ENCODE peak calls at places on chromosomes 16 and 17, in six cellular contexts. A is A549, K is prostate gland, S is lower leg skin, X is transverse colon, M is GM12865. W is an unnamed sample.
A peak's percentile ranks its signal among the peaks of the same experiment; 100 is the strongest.

GRCh38 chr16:9092282-9092962 is 978 bp downstream of the HAPSTR1 start:
- DNase-seq in A (peak; percentile 18), S (peak; percentile 91), M (peak; percentile 44), K (peak; percentile 21), X (peak; percentile 49), W (no peak)

GRCh38 chr16:1032607-1033006 is 39.9 kb upstream of the SSTR5 start:
- DNase-seq in S (no peak), X (no peak), K (no peak), A (no peak), M (no peak), W (no peak)

GRCh38 chr16:88419790-88420189 is 33.3 kb upstream of the ZFPM1 start:
- DNase-seq in M (no peak), X (no peak), A (no peak), S (no peak), K (no peak), W (no peak)

GRCh38 chr16:10668322-10669045 is 26.2 kb downstream of the TEKT5 start:
- DNase-seq in S (no peak), A (peak; percentile 54), K (no peak), M (peak; percentile 41), X (no peak), W (peak; percentile 8)

GRCh38 chr16:49439676-49440075 is 66.1 kb downstream of the C16orf78 start:
- DNase-seq in A (no peak), K (no peak), M (no peak), X (no peak), S (no peak), W (no peak)

GRCh38 chr16:19703218-19703617 is 14.8 kb downstream of the KNOP1 start:
- DNase-seq in M (no peak), K (no peak), S (no peak), A (no peak), X (no peak), W (no peak)

GRCh38 chr16:58503863-58504688 is 4.1 kb downstream of the NDRG4 start:
- DNase-seq in M (no peak), X (no peak), A (no peak), K (no peak), S (peak; percentile 79), W (no peak)

GRCh38 chr17:57620576-57620975 is 124.5 kb downstream of the CCDC182 start:
- DNase-seq in X (no peak), A (no peak), K (no peak), S (no peak), M (no peak), W (no peak)

GRCh38 chr16:71894229-71894920 is 956 bp upstream of the IST1 start:
- DNase-seq in M (peak; percentile 59), A (peak; percentile 70), X (peak; percentile 53), S (peak; percentile 88), K (peak; percentile 51), W (peak; percentile 70)

GRCh38 chr16:28930652-28931051 is 1.1 kb upstream of the CD19 start:
- DNase-seq in A (no peak), K (no peak), M (peak; percentile 91), S (no peak), X (no peak), W (no peak)

GRCh38 chr16:27633221-27633620 is 83.3 kb downstream of the KATNIP start:
- DNase-seq in S (no peak), K (no peak), X (no peak), A (no peak), M (no peak), W (no peak)

GRCh38 chr16:46980926-46981325 is 7.5 kb upstream of the DNAJA2 start:
- DNase-seq in K (no peak), M (no peak), X (no peak), S (no peak), A (no peak), W (no peak)

GRCh38 chr16:30805056-30805369 is 18.0 kb upstream of the ZNF629 start:
- DNase-seq in X (no peak), M (peak; percentile 19), A (peak; percentile 24), K (no peak), S (no peak), W (no peak)

GRCh38 chr17:14515015-14515414 is 214.1 kb downstream of the HS3ST3B1 start:
- DNase-seq in A (peak; percentile 27), K (no peak), S (no peak), X (no peak), M (no peak), W (no peak)

GRCh38 chr16:51440096-51440495 is 289.0 kb upstream of the SALL1 start:
- DNase-seq in X (no peak), K (no peak), A (no peak), M (no peak), S (no peak), W (no peak)

GRCh38 chr17:18988546-18989173 is 15.9 kb downstream of the FAM83G start:
- DNase-seq in S (no peak), K (no peak), X (peak; percentile 86), A (peak; percentile 42), M (no peak), W (no peak)

GRCh38 chr16:89764711-89765201 is 43.4 kb downstream of the ZNF276 start:
- DNase-seq in M (peak; percentile 94), A (no peak), X (peak; percentile 85), S (peak; percentile 88), K (no peak), W (no peak)

GRCh38 chr17:79215631-79216030 is 141.0 kb downstream of the ENGASE start:
- DNase-seq in S (no peak), M (no peak), A (no peak), K (no peak), X (no peak), W (no peak)

GRCh38 chr17:19332371-19333131 is 30.0 kb downstream of the B9D1 start:
- DNase-seq in K (no peak), X (no peak), S (no peak), M (no peak), A (no peak), W (no peak)

GRCh38 chr17:81437221-81437651 is 42.0 kb downstream of the BAHCC1 start:
- DNase-seq in X (no peak), S (no peak), A (no peak), M (no peak), K (no peak), W (no peak)

GRCh38 chr17:81435636-81436293 is 40.5 kb downstream of the BAHCC1 start:
- DNase-seq in X (no peak), K (no peak), M (no peak), S (no peak), A (no peak), W (no peak)

GRCh38 chr17:81434681-81435417 is 39.6 kb downstream of the BAHCC1 start:
- DNase-seq in K (no peak), S (no peak), X (no peak), M (no peak), A (no peak), W (no peak)

GRCh38 chr17:81438024-81438664 is 42.9 kb downstream of the BAHCC1 start:
- DNase-seq in A (no peak), M (no peak), X (no peak), K (no peak), S (no peak), W (no peak)

DNA sequence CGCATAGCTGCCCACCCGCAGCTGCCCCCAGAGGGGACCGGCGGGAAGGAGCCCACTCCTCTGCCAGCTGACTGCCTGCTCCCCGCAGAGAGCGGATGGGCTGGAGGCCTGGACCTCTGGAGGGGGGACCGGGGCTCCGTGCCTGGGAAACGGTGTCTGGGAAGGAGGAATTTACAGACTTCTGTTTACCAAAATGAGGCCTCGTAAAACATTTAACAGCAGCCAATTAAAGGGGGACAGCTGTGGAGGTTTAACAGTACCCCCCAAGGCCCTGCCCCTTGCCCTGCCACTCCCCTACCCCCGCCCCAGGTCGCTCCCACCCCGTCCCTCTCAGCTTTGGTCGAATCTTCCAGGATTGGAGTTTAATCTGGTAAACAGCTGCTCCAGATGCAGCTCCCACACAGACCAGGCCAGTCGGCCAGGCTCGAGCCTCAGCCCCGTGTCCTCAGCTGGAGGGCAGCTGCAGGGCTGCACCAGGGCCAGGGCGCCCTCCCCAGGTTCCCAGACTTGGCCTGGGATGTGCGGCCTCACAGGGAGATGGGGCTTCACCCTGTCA is 41.1 kb downstream of the BAHCC1 start:
- DNase-seq in K (no peak), S (no peak), A (peak; percentile 56), M (no peak), X (no peak), W (no peak)
- TF ChIP-seq CTCF in K (no peak), S (no peak), A (no peak), M (no peak), X (no peak), W (no peak)

GRCh38 chr17:39667262-39668140 is 752 bp upstream of the PNMT start:
- DNase-seq in X (peak; percentile 49), S (no peak), K (no peak), A (no peak), M (no peak), W (no peak)

GRCh38 chr17:39666601-39667261 is 1.5 kb upstream of the PNMT start:
- DNase-seq in M (no peak), S (no peak), A (peak; percentile 35), X (no peak), K (no peak), W (no peak)

GRCh38 chr17:39669897-39670735 is 1.9 kb downstream of the PNMT start:
- DNase-seq in M (no peak), S (no peak), K (no peak), X (no peak), A (no peak), W (no peak)

GRCh38 chr17:39666231-39666600 is 1.1 kb downstream of the TCAP start:
- DNase-seq in K (no peak), A (peak; percentile 28), S (no peak), M (no peak), X (no peak), W (no peak)

GRCh38 chr17:39668141-39668924 is at the start of gene PNMT:
- DNase-seq in A (peak; percentile 78), M (peak; percentile 68), S (peak; percentile 94), K (peak; percentile 72), X (peak; percentile 81), W (peak; percentile 37)
- TF ChIP-seq CTCF in A (peak; percentile 68), M (peak; percentile 61), S (peak; percentile 13), K (no peak), X (peak; percentile 60), W (peak; percentile 72)

DNA sequence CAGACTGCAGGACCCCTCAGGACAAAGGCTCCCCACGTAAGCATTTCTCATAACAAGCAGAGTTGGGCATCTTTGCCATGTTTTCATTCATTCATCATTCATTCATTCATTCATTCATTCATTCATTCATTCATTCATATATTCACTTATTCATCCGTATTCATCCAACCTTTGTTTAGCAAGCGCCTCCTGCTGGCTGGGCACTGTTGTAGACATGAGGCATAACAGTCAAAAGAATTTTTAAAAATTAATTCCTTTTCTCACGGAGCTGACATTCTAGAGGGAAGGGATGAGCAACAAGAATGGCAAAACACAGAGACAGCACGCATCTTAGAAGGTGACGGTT is 351.7 kb upstream of the TNRC6C start:
- DNase-seq in S (no peak), X (no peak), K (no peak), M (no peak), A (no peak), W (no peak)
- TF ChIP-seq CTCF in S (no peak), X (peak; percentile 13), K (no peak), M (peak; percentile 11), A (no peak), W (no peak)

DNA sequence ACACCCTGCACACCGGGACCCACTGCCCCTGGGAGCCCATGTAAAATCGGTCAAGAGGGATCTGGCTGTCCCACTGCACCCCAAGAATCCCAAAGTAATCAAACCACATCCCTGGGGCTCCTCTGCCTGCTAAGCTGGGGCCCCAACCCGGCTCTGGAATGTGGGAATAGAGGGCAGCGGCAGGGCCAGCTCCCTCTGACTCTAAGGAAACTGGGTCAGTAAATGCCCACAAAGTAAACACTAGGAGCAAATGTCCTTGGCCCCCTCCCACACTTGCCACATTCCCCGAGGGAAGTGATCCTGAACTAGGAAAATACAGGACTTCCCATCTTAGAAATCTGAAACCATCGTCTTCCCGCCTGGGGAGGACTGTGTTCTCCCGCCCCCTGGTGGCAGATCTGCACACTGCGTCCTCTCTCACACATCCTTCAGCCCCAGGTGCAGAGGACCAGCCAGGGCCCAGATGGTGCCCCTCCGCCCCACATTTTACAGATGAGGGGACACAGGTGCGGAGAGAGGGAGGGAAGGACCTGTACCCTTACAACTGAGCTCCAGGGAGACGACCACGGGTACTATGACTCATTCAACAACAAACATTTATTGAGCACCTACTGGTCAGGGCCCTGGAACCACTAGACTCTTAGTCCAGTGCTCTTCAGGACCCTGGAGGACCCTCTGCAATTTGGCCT is 10.2 kb downstream of the P3H4 start:
- DNase-seq in M (peak; percentile 78), K (peak; percentile 83), S (peak; percentile 98), A (peak; percentile 88), X (peak; percentile 89), W (peak; percentile 74)
- TF ChIP-seq CTCF in M (peak; percentile 98), K (peak; percentile 97), S (peak; percentile 89), A (peak; percentile 98), X (peak; percentile 96), W (peak; percentile 94)